ENCODE peak calls at places on chromosome 15, in four cellular contexts. F, G, W and T are unnamed samples.

GRCh38 chr15:70524470-70524869 is 238.9 kb downstream of the UACA start:
- DNase-seq in W (no peak), F (no peak), G (no peak), T (no peak)

GRCh38 chr15:71660501-71660900 is 149.9 kb upstream of the NR2E3 start:
- DNase-seq in W (no peak), G (no peak), F (no peak), T (no peak)

GRCh38 chr15:52406601-52407000 is 111.0 kb upstream of the MYO5C start:
- DNase-seq in G (no peak), W (no peak), F (no peak), T (no peak)

GRCh38 chr15:90478981-90479481 is 50.7 kb upstream of the CRTC3 start:
- DNase-seq in W (no peak), F (no peak), G (no peak), T (no peak)

GRCh38 chr15:31537770-31538592 is 211.3 kb downstream of the KLF13 start:
- DNase-seq in F (no peak), G (no peak), W (no peak), T (no peak)

GRCh38 chr15:32721594-32721993 is 3.8 kb downstream of the GREM1 start:
- DNase-seq in G (no peak), F (no peak), W (no peak), T (no peak)

GRCh38 chr15:77346637-77347036 is 73.3 kb downstream of the PEAK1 start:
- DNase-seq in G (no peak), W (no peak), F (no peak), T (no peak)

GRCh38 chr15:87518957-87519356 is 737.6 kb downstream of the NTRK3 start:
- DNase-seq in W (no peak), F (no peak), G (no peak), T (no peak)

GRCh38 chr15:57122080-57122845 is 203.8 kb downstream of the TCF12 start:
- DNase-seq in F (no peak), W (no peak), G (no peak), T (no peak)

GRCh38 chr15:85689729-85690128 is 105.0 kb downstream of the KLHL25 start:
- DNase-seq in W (peak), G (no peak), F (no peak), T (peak)

GRCh38 chr15:60744826-60745225 is 265.9 kb upstream of the ICE2 start:
- DNase-seq in W (no peak), G (peak), F (no peak), T (no peak)

GRCh38 chr15:38042707-38043445 is 108.4 kb downstream of the TMCO5A start:
- DNase-seq in W (no peak), G (no peak), F (no peak), T (no peak)

GRCh38 chr15:31200735-31201151 is 99.2 kb upstream of the TRPM1 start:
- DNase-seq in G (peak), W (peak), F (peak), T (peak)

GRCh38 chr15:90749754-90750153 is 32.6 kb downstream of the BLM start:
- DNase-seq in F (no peak), G (no peak), W (no peak), T (no peak)

GRCh38 chr15:85581495-85581894 is 201.1 kb downstream of the AKAP13 start:
- DNase-seq in F (no peak), G (peak), W (no peak), T (peak)

GRCh38 chr15:77866186-77866585 is 211.3 kb downstream of the TBC1D2B start:
- DNase-seq in F (no peak), G (no peak), W (no peak), T (peak)

GRCh38 chr15:84910928-84911623 is 26.6 kb downstream of the SLC28A1 start:
- DNase-seq in F (no peak), G (no peak), W (no peak), T (no peak)

GRCh38 chr15:84992157-84992940 is 10.7 kb downstream of the PDE8A start:
- DNase-seq in G (no peak), W (no peak), F (no peak), T (no peak)

GRCh38 chr15:20368974-20369373 is 172.6 kb downstream of the GOLGA6L6 start:
- DNase-seq in F (no peak), G (no peak), W (no peak), T (no peak)

GRCh38 chr15:22887157-22887951 is 48.9 kb downstream of the NIPA2 start:
- DNase-seq in W (no peak), F (no peak), G (no peak), T (no peak)

GRCh38 chr15:89167267-89168176 is 53.9 kb downstream of the RLBP1 start:
- DNase-seq in G (no peak), F (no peak), W (no peak), T (no peak)

GRCh38 chr15:78033864-78034263 is 43.6 kb downstream of the TBC1D2B start:
- DNase-seq in W (no peak), G (no peak), F (no peak), T (no peak)

GRCh38 chr15:77487479-77487861 is 66.8 kb downstream of the HMG20A start:
- DNase-seq in W (no peak), G (no peak), F (no peak), T (no peak)

GRCh38 chr15:89419370-89419984 is 76.9 kb downstream of the RHCG start:
- DNase-seq in G (peak), W (no peak), F (no peak), T (no peak)

GRCh38 chr15:68354923-68355322 is 77.0 kb downstream of the ITGA11 start:
- DNase-seq in F (no peak), W (no peak), G (no peak), T (no peak)

GRCh38 chr15:100703032-100703578 is 100.7 kb downstream of the ASB7 start:
- DNase-seq in W (no peak), F (no peak), G (no peak), T (no peak)

GRCh38 chr15:83980637-83981036 is 254.9 kb upstream of the GOLGA6L4 start:
- DNase-seq in G (no peak), W (no peak), F (no peak), T (no peak)

GRCh38 chr15:49423021-49423420 is at the start of gene FGF7:
- DNase-seq in F (no peak), W (no peak), G (no peak), T (no peak)

GRCh38 chr15:90101969-90102890 is at the start of gene IDH2:
- DNase-seq in W (peak), F (peak), G (peak), T (peak)

GRCh38 chr15:51888593-51889195 is 59.2 kb downstream of the TMOD3 start:
- DNase-seq in G (no peak), W (peak), F (no peak), T (no peak)

GRCh38 chr15:86483936-86484335 is 404.3 kb downstream of the AGBL1 start:
- DNase-seq in F (no peak), W (no peak), G (no peak), T (no peak)

GRCh38 chr15:72511536-72511935 is 37.4 kb downstream of the ARIH1 start:
- DNase-seq in F (no peak), G (no peak), W (no peak), T (no peak)

GRCh38 chr15:58446521-58446920 is 14.7 kb downstream of the LIPC start:
- DNase-seq in W (no peak), F (no peak), G (no peak), T (no peak)

GRCh38 chr15:37995461-37996347 is 61.3 kb downstream of the TMCO5A start:
- DNase-seq in W (peak), G (no peak), F (no peak), T (no peak)

GRCh38 chr15:41546846-41547786 is 3.1 kb upstream of the RPAP1 start:
- DNase-seq in F (no peak), W (no peak), G (no peak), T (no peak)

GRCh38 chr15:93358171-93359036 is 269.4 kb upstream of the RGMA start:
- DNase-seq in W (no peak), F (no peak), G (no peak), T (no peak)

GRCh38 chr15:39365873-39366272 is 215.0 kb upstream of the THBS1 start:
- DNase-seq in W (no peak), F (no peak), G (no peak), T (no peak)

GRCh38 chr15:96421211-96421610 is 90.7 kb downstream of the NR2F2 start:
- DNase-seq in G (no peak), F (no peak), W (no peak), T (no peak)

DNA sequence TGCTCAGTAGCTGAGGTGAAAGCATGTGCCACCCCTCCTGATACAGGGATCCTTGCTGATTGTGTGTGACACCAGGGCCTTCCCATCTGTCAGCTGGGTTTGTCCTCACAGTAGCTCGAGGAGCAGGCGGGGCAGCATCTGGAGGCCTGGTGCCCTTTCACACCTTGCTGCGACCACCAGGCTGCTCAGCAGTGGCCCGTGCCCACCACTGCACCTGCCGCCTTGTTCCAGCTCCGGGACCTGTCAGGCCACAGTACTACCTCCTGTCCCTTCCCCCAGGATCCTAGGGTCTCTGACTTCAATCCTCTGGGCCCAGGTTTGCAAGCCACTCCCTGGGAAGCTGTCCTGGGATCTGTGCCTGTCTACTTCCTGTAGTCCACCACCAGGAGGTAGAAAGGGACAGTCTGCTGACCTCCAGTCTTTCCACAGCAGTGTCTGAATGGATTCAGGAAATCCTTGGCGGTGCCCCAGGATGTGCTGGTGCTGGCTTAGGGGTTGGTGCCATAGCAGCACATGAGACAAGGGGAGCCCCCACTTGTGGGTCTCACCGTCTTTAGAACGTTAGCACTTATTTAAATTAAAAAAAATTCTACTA is 27.5 kb downstream of the APBA2 start:
- DNase-seq in G (no peak), F (peak), W (no peak), T (peak)
- TF ChIP-seq CTCF in G (peak), F (peak), W (no peak), T (no peak)

DNA sequence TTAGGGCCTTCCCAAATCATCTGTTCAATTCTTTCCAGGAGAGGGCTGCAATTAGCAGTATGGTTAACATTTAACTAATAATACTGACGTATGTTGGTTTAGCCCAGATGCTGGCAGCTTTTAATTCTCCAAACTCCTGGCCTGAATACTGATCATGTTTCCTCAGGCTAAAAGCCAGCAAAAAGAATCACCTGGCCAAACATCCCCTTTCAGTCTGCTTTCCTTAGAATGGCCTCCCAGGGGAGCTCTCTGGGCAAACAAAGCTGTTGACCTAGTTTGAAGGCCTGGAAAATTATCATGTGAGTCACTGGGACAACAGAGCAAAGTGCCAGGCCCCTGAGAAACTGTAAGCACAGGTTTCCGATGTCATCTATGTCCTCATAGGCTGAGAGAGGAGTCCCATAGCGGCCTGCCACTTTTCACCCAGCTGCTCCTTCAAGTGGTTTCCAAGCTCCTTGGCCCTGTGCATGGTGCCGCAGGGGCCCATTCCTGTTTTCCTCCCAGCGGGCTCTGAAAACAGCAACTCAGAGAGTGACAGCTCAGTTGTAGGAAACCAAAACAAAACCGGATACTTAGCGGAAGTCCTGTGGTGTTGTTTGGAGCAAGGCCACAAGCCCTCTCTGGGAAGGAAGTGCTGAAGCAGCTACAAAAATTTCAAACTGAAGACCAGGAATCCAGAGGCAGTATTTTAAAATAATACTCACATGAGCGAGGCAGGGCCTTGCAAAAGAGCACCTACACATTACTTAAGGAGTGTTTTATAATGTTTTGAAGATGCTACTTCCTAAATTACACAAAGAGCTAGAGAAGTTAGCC is 36.5 kb upstream of the RAB11A start:
- DNase-seq in G (peak), W (no peak), F (no peak), T (peak)
- TF ChIP-seq CTCF in G (no peak), W (no peak), F (no peak), T (peak)

GRCh38 chr15:45715528-45715927 is 80.7 kb downstream of the SQOR start:
- DNase-seq in F (no peak), W (no peak), G (no peak), T (no peak)
- TF ChIP-seq CTCF in F (peak), W (no peak), G (peak), T (no peak)

GRCh38 chr15:98807262-98807661 is 158.9 kb downstream of the IGF1R start:
- DNase-seq in W (no peak), G (no peak), F (no peak), T (no peak)

GRCh38 chr15:98804057-98804380 is 155.7 kb downstream of the IGF1R start:
- DNase-seq in G (no peak), W (no peak), F (no peak), T (no peak)

GRCh38 chr15:98803228-98804056 is 155.1 kb downstream of the IGF1R start:
- DNase-seq in G (no peak), W (no peak), F (no peak), T (no peak)

GRCh38 chr15:98806275-98806895 is 158.0 kb downstream of the IGF1R start:
- DNase-seq in G (no peak), W (no peak), F (no peak), T (no peak)

GRCh38 chr15:98805434-98806274 is 157.3 kb downstream of the IGF1R start:
- DNase-seq in G (no peak), W (no peak), F (peak), T (no peak)
- TF ChIP-seq CTCF in G (peak), W (no peak), F (peak), T (no peak)

GRCh38 chr15:65979316-65979715 is 110.0 kb downstream of the RAB11A start:
- DNase-seq in G (no peak), F (no peak), W (no peak), T (no peak)
- TF ChIP-seq CTCF in G (no peak), F (no peak), W (no peak), T (no peak)

GRCh38 chr15:82832601-82833209 is 23.3 kb downstream of the WHAMM start:
- DNase-seq in F (no peak), W (no peak), G (no peak), T (no peak)
- TF ChIP-seq CTCF in F (no peak), W (no peak), G (no peak), T (no peak)

DNA sequence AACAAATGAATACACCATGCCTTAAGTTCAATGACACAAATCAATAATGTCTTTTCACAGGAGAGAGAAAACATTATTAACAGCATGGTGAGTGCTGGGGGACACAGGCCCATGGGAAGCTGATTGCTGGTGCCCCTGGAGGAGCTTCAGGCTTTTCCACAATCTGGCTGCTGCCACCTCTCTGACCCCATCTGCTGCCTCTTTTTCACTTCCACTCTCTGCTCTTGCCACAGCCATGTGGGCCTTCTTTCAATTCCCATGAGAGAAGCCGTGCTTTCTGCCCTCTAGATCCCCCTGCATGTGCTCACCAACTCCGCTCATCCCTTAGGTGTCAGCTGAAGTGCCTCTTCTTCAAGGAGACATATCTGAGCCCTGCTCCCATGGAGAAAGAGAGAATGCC is 21.0 kb upstream of the CTXND1 start:
- DNase-seq in G (no peak), F (no peak), W (no peak), T (no peak)
- TF ChIP-seq CTCF in G (no peak), F (no peak), W (no peak), T (no peak)